ENCODE peak calls at places on chromosomes 7 and 10, in five cellular contexts. C is mammary epithelial cell, W is lower lobe of right lung, B is ELR, M is GM23338. P is an unnamed sample.

GRCh38 chr10:59894114-59894513 is 12.2 kb downstream of the CCDC6 start:
- DNase-seq in C (peak; percentile 85), W (peak; percentile 75), B (peak; percentile 8), M (no peak), P (no peak)

GRCh38 chr7:2970907-2971306 is 72.8 kb downstream of the CARD11 start:
- DNase-seq in C (no peak), W (no peak), B (no peak), M (no peak), P (no peak)

GRCh38 chr10:96257944-96258343 is 13.4 kb downstream of the BLNK start:
- DNase-seq in C (no peak), W (no peak), B (no peak), M (no peak), P (no peak)

GRCh38 chr7:45157653-45158401 is at the start of gene RAMP3:
- DNase-seq in C (no peak), W (no peak), B (no peak), M (peak; percentile 72), P (peak; percentile 60)

GRCh38 chr10:7767209-7767608 is 20.6 kb downstream of the KIN start:
- DNase-seq in C (peak; percentile 24), W (no peak), B (peak; percentile 94), M (no peak), P (no peak)

GRCh38 chr7:7706101-7706511 is 12.3 kb downstream of the RPA3 start:
- DNase-seq in C (no peak), W (no peak), B (no peak), M (no peak), P (no peak)

GRCh38 chr10:62640386-62640785 is 164.1 kb upstream of the ADO start:
- DNase-seq in C (peak; percentile 58), W (no peak), B (peak; percentile 36), M (no peak), P (no peak)

GRCh38 chr7:5315761-5316160 is 33.0 kb downstream of the SLC29A4 start:
- DNase-seq in C (no peak), W (no peak), B (no peak), M (no peak), P (no peak)

GRCh38 chr10:130358981-130359650 is 222.9 kb downstream of the GLRX3 start:
- DNase-seq in C (no peak), W (no peak), B (no peak), M (no peak), P (no peak)

GRCh38 chr10:49642311-49642710 is 28.5 kb downstream of the CHAT start:
- DNase-seq in C (no peak), W (no peak), B (no peak), M (no peak), P (no peak)

GRCh38 chr10:132643709-132644543 is 106.3 kb downstream of the INPP5A start:
- DNase-seq in C (no peak), W (peak; percentile 39), B (no peak), M (no peak), P (peak; percentile 43)

GRCh38 chr7:149362696-149363095 is 98.2 kb downstream of the ZNF777 start:
- DNase-seq in C (no peak), W (no peak), B (no peak), M (no peak), P (no peak)